ENCODE peak calls at places on chromosomes 11 and 22, in eight cellular contexts. N, P, Y, R, H, X, F and M are unnamed samples. For H3K9me3, the result is how much of the 10 kb centered on the place peaks cover.

GRCh38 chr22:49977578-49977977 is 17.0 kb downstream of the PIM3 start:
- DNase-seq in Y (no peak), N (no peak), P (no peak), X (no peak), F (peak), H (no peak), R (no peak), M (no peak)

GRCh38 chr11:74677131-74677530 is 54.1 kb downstream of the CHRDL2 start:
- DNase-seq in P (no peak), H (no peak), N (peak), Y (no peak), X (peak), R (no peak), F (no peak), M (no peak)

GRCh38 chr11:44707094-44707493 is 19.7 kb upstream of the TSPAN18 start:
- DNase-seq in F (no peak), R (no peak), X (no peak), N (no peak), Y (no peak), P (no peak), H (no peak), M (no peak)

GRCh38 chr11:75298191-75298590 is 53.3 kb downstream of the ARRB1 start:
- DNase-seq in X (no peak), N (no peak), H (no peak), R (no peak), Y (no peak), P (no peak), F (no peak), M (no peak)

GRCh38 chr11:45368697-45369096 is 82.6 kb upstream of the SYT13 start:
- DNase-seq in X (no peak), P (no peak), F (no peak), H (no peak), Y (no peak), R (no peak), N (no peak), M (no peak)

GRCh38 chr11:111285205-111286079 is 12.9 kb upstream of the POU2AF3 start:
- DNase-seq in X (no peak), P (no peak), Y (no peak), F (peak), N (no peak), R (no peak), H (no peak), M (no peak)

GRCh38 chr11:115656684-115657083 is 152.5 kb upstream of the CADM1 start:
- DNase-seq in H (no peak), R (no peak), X (no peak), P (no peak), N (no peak), F (no peak), Y (no peak), M (no peak)

GRCh38 chr11:126496576-126497403 is 141.3 kb downstream of the ST3GAL4 start:
- DNase-seq in Y (no peak), N (no peak), R (no peak), F (no peak), P (no peak), X (no peak), H (no peak), M (no peak)

GRCh38 chr11:22539851-22540376 is 85.7 kb downstream of the FANCF start:
- DNase-seq in X (no peak), N (no peak), F (no peak), H (no peak), Y (peak), R (no peak), P (no peak), M (no peak)

GRCh38 chr11:16902182-16902581 is 112.0 kb downstream of the PLEKHA7 start:
- DNase-seq in R (no peak), P (no peak), Y (peak), X (no peak), F (no peak), H (no peak), N (no peak), M (no peak)

GRCh38 chr11:70281114-70281729 is 10.7 kb downstream of the PPFIA1 start:
- DNase-seq in X (no peak), R (peak), F (no peak), N (no peak), H (no peak), Y (peak), P (no peak), M (no peak)

GRCh38 chr11:43138621-43139140 is 173.1 kb upstream of the API5 start:
- DNase-seq in Y (no peak), X (no peak), P (no peak), R (no peak), H (no peak), F (no peak), N (no peak), M (no peak)

GRCh38 chr22:38924197-38924952 is 33.0 kb upstream of the APOBEC3A start:
- DNase-seq in H (peak), X (no peak), P (no peak), R (peak), Y (peak), N (no peak), F (no peak), M (no peak)

GRCh38 chr11:92827132-92827531 is 142.3 kb upstream of the MTNR1B start:
- DNase-seq in P (no peak), N (no peak), F (no peak), Y (no peak), R (no peak), H (no peak), X (no peak), M (no peak)

GRCh38 chr22:20118572-20119020 is 1.6 kb upstream of the TRMT2A start:
- DNase-seq in H (no peak), Y (no peak), R (peak), P (no peak), N (no peak), F (no peak), X (no peak), M (no peak)

GRCh38 chr22:38298312-38299000 is 18.8 kb downstream of the CSNK1E start:
- DNase-seq in P (peak), H (no peak), X (no peak), F (peak), Y (peak), R (no peak), N (peak), M (peak)

GRCh38 chr11:117818036-117818858 is 6.3 kb downstream of the FXYD2 start:
- DNase-seq in X (no peak), P (no peak), Y (peak), N (no peak), R (no peak), H (no peak), F (peak), M (no peak)

GRCh38 chr11:69654660-69655478 is 13.9 kb downstream of the CCND1 start:
- DNase-seq in H (peak), R (no peak), P (no peak), N (peak), Y (peak), F (no peak), X (no peak), M (no peak)

GRCh38 chr22:21594865-21595452 is 27.4 kb downstream of the UBE2L3 start:
- DNase-seq in X (no peak), R (no peak), H (no peak), F (no peak), Y (no peak), P (no peak), N (no peak), M (no peak)

GRCh38 chr11:7690648-7691047 is 15.6 kb downstream of the OVCH2 start:
- DNase-seq in P (no peak), N (no peak), H (no peak), F (no peak), R (no peak), X (no peak), Y (no peak), M (no peak)

GRCh38 chr11:64742087-64742939 is 1.6 kb downstream of the RASGRP2 start:
- DNase-seq in H (peak), X (no peak), N (peak), F (no peak), Y (no peak), P (no peak), R (no peak), M (no peak)

GRCh38 chr11:112163875-112164521 is at the start of gene IL18:
- DNase-seq in R (peak), N (peak), F (no peak), X (no peak), H (no peak), Y (no peak), P (no peak), M (no peak)

DNA sequence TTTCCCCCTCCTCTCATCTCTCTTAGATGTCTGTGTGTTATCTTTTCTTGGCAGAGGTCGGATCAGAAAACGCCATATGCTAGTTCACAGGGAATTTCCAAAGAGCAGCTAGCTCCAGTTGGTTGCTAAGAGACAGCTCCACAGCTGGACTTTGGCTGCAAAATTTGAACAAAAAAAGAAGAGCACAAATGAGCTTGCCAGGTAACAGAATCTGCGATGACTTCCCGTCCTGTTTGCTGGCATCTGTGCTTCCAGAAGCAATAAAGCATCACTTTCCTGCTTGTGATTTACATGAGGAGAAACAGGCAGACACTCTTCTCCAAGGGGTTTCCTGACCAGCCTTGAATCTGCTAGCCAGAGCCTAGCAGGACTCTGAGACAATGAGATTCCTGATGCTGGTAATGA is 596.0 kb upstream of the B3GAT1 start:
- DNase-seq in F (no peak), R (no peak), X (peak), H (no peak), P (no peak), N (no peak), Y (no peak), M (no peak)
- H3K9me3 ChIP-seq in F (under half), R (under half), X (under half), H (under half), P (under half), N (under half), Y (under half), M (under half)

DNA sequence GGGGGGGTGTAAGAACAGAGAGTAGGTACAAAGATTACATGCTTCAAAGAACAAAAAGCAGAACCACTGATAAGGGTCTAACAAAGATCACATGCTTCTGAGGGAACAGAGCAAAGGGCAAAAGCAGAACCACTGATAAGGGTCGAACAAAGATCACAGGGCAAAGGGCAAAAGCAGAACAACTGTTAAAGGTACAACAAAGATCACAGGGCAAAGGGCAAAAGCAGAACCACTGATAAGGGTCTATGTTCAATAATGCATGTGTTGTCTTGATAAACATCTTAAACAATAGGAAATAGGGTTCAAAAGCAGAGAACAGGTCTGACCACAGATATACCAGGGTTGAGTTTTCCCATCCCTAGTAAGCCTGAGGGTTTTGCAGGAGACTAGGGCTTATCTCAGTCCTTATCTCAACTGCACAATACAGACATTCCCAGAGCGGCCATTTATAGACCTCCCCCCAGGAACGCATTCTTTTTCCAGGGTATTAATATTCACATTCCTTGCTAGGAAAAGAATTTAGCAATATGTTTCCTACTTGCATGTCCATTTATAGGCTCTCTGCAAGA is 81.9 kb upstream of the PGR start:
- DNase-seq in Y (no peak), H (no peak), P (no peak), X (no peak), F (no peak), R (no peak), N (no peak), M (no peak)
- H3K9me3 ChIP-seq in Y (under half), H (under half), P (under half), X (under half), F (under half), R (under half), N (under half), M (under half)

GRCh38 chr22:22995166-22995565 is 75.2 kb upstream of the GNAZ start:
- DNase-seq in F (no peak), R (no peak), N (no peak), Y (no peak), X (no peak), H (no peak), P (no peak), M (no peak)

GRCh38 chr22:22997988-22998387 is 72.3 kb upstream of the GNAZ start:
- DNase-seq in N (no peak), H (no peak), P (no peak), Y (no peak), F (no peak), R (no peak), X (no peak), M (no peak)

GRCh38 chr22:22999473-22999872 is 70.8 kb upstream of the GNAZ start:
- DNase-seq in P (no peak), R (no peak), F (no peak), H (no peak), X (no peak), N (no peak), Y (no peak), M (no peak)

GRCh38 chr22:22997262-22997898 is 72.9 kb upstream of the GNAZ start:
- DNase-seq in R (no peak), N (no peak), Y (no peak), P (no peak), H (no peak), X (no peak), F (no peak), M (no peak)

DNA sequence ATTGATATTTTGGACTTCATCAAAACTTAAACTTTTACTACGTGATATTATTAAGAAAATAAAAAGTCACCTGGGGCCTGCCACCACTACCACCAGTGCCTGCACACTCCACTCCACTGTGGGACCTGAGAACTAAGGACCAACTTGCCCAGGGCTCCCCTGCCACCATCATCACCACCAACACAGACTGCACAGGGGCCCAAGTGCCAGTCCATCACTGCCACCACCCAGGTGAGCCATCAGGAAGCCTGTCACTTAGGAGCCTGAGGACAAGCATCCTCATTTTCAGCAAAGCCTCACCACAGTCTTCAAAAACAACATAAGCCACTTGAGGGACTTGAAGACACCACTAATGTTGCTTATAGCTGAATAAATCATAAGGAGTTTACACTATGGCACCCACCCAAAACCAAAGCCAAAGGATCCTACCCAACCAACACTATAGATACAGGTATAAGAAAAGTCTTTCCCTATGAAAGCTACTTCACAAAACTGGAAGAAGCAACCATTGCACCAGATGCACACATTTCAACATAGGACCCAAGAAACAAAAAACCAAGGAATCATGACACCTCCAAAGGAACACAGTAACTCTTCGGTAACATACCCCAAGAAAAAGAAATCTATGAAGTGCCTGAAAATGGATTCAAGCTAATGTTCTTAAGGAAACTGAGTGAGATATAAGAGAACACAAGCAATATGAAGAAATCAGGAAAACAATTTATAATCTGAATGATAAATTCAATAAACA is 73.6 kb upstream of the GNAZ start:
- DNase-seq in F (no peak), X (no peak), P (no peak), N (no peak), H (no peak), Y (no peak), R (no peak), M (no peak)
- H3K9me3 ChIP-seq in F (under half), X (under half), P (under half), N (under half), H (under half), Y (under half), R (under half), M (under half)

GRCh38 chr22:47595122-47595521 is 832.7 kb downstream of the TBC1D22A start:
- DNase-seq in X (peak), H (no peak), F (no peak), N (no peak), Y (no peak), P (no peak), R (no peak), M (no peak)

GRCh38 chr22:47593911-47594311 is 831.5 kb downstream of the TBC1D22A start:
- DNase-seq in P (no peak), N (no peak), Y (no peak), X (peak), H (no peak), R (no peak), F (no peak), M (no peak)

GRCh38 chr22:47598864-47599263 is 836.4 kb downstream of the TBC1D22A start:
- DNase-seq in P (no peak), R (no peak), X (no peak), F (no peak), H (no peak), Y (no peak), N (no peak), M (no peak)

GRCh38 chr22:47597041-47597440 is 834.6 kb downstream of the TBC1D22A start:
- DNase-seq in H (no peak), X (peak), R (no peak), P (no peak), Y (no peak), F (no peak), N (no peak), M (no peak)

DNA sequence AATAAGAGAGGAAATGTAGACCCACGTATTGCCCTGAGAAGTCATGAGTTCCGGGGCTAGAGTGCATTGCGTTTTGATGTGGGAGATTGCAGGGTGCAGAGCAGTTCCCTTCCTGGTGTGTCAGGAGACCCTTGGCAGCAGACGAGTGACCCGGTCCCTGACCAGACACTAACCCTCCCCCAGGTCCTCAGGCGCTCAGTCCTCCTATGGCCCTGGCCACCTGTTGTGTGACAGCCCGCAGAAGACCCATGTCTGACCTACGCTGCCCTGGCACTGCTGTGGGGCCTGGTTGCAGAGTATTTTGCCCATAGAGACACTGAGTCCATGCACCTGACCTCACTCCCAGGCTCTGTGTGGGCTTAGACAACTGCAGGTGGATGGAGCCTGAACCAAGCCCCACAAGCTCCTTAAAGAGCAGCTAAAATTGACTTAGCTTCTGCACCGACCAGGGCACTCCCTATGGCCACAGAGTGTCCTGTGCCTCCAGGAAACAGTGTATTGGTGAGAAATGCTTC is 833.8 kb downstream of the TBC1D22A start:
- DNase-seq in P (no peak), R (no peak), N (no peak), Y (no peak), F (no peak), H (no peak), X (peak), M (no peak)
- H3K9me3 ChIP-seq in P (under half), R (under half), N (half or more), Y (under half), F (under half), H (under half), X (under half), M (under half)

GRCh38 chr11:40602866-40603578 is 856.4 kb downstream of the LRRC4C start:
- DNase-seq in Y (no peak), H (no peak), R (no peak), N (no peak), F (no peak), X (no peak), P (no peak), M (no peak)
- H3K9me3 ChIP-seq in Y (under half), H (under half), R (under half), N (under half), F (under half), X (under half), P (under half), M (under half)

DNA sequence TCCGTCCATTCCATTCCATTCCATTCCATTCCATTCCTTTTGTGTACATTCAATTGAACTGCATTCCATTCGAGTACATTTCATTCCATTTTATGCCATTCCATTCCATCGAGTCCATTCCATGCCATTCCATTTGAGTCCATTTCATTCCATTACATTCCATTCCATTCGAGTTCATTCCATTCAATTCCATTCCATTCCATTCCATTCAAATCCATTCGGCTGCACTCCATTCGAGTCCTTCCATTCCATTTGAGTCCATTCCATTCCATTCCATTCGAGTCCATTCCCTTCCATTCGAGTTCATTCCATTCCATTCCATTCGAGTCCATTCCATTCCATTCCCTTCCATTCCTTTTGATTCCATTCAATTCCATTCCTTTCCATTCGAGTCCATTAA is 4800.6 kb upstream of the OR11H1 start:
- DNase-seq in Y (no peak), X (no peak), H (no peak), P (no peak), R (no peak), N (no peak), F (no peak), M (no peak)
- H3K9me3 ChIP-seq in Y (under half), X (under half), H (under half), P (under half), R (under half), N (half or more), F (under half), M (under half)